ENCODE peak calls at places on chromosomes 11 and 22, in five cellular contexts. M is T1000; E is naive thymus-derived CD8-positive, alpha-beta T cell; S is RPMI7951; Z is psoas muscle. N is an unnamed sample.

GRCh38 chr11:66856496-66857233 is at the start of gene LRFN4:
- DNase-seq in M (no peak), E (peak), S (peak), Z (no peak), N (no peak)

GRCh38 chr11:120546312-120547205 is 35.0 kb downstream of the GRIK4 start:
- DNase-seq in M (peak), E (no peak), S (peak), Z (peak), N (peak)

GRCh38 chr11:93622043-93622442 is 39.4 kb upstream of the CEP295 start:
- DNase-seq in M (no peak), E (no peak), S (no peak), Z (no peak), N (no peak)

GRCh38 chr22:36026741-36027140 is 1.9 kb downstream of the RBFOX2 start:
- DNase-seq in M (no peak), E (no peak), S (peak), Z (no peak), N (no peak)

GRCh38 chr11:45556851-45557707 is 108.3 kb downstream of the CHST1 start:
- DNase-seq in M (no peak), E (no peak), S (peak), Z (peak), N (no peak)

GRCh38 chr11:63876616-63877015 is 37.7 kb downstream of the MARK2 start:
- DNase-seq in M (no peak), E (no peak), S (no peak), Z (no peak), N (no peak)

GRCh38 chr11:120578591-120579154 is 67.1 kb downstream of the GRIK4 start:
- DNase-seq in M (no peak), E (no peak), S (no peak), Z (no peak), N (no peak)

GRCh38 chr22:21568207-21569075 is 927 bp downstream of the UBE2L3 start:
- DNase-seq in M (no peak), E (no peak), S (peak), Z (no peak), N (no peak)

GRCh38 chr22:50504245-50505211 is 3.0 kb downstream of the LMF2 start:
- DNase-seq in M (no peak), E (no peak), S (no peak), Z (no peak), N (peak)

GRCh38 chr11:18046116-18046777 is at the start of gene TPH1:
- DNase-seq in M (no peak), E (no peak), S (peak), Z (peak), N (peak)

GRCh38 chr22:44410396-44411056 is 87.5 kb downstream of the RTL6 start:
- DNase-seq in M (no peak), E (no peak), S (no peak), Z (no peak), N (no peak)

GRCh38 chr22:36386900-36387663 is 685 bp downstream of the MYH9 start:
- DNase-seq in M (no peak), E (no peak), S (no peak), Z (peak), N (peak)

GRCh38 chr11:34493468-34493867 is 20.1 kb downstream of the ELF5 start:
- DNase-seq in M (no peak), E (no peak), S (peak), Z (no peak), N (no peak)

GRCh38 chr22:47176573-47177333 is 414.3 kb downstream of the TBC1D22A start:
- DNase-seq in M (no peak), E (no peak), S (no peak), Z (peak), N (peak)

GRCh38 chr11:8107642-8108041 is 26.6 kb downstream of the TUB start:
- DNase-seq in M (no peak), E (no peak), S (no peak), Z (no peak), N (no peak)

GRCh38 chr22:20131593-20131855 is at the start of gene ZDHHC8:
- DNase-seq in M (no peak), E (no peak), S (peak), Z (peak), N (peak)

GRCh38 chr11:14275081-14275480 is 83.9 kb downstream of the RRAS2 start:
- DNase-seq in M (no peak), E (no peak), S (no peak), Z (no peak), N (no peak)

GRCh38 chr22:21641417-21641794 is 696 bp upstream of the SDF2L1 start:
- DNase-seq in M (no peak), E (no peak), S (peak), Z (peak), N (no peak)

GRCh38 chr11:250740-251299 is 14.0 kb downstream of the PSMD13 start:
- DNase-seq in M (no peak), E (peak), S (peak), Z (peak), N (no peak)

GRCh38 chr22:16960884-16961249 is 47.2 kb downstream of the GAB4 start:
- DNase-seq in M (no peak), E (no peak), S (no peak), Z (no peak), N (no peak)

GRCh38 chr11:106156290-106156937 is 79.0 kb downstream of the AASDHPPT start:
- DNase-seq in M (no peak), E (no peak), S (peak), Z (no peak), N (peak)

GRCh38 chr11:104148696-104149095 is 15.3 kb downstream of the PDGFD start:
- DNase-seq in M (no peak), E (no peak), S (no peak), Z (no peak), N (no peak)

N was measured in ovary.